ENCODE peak calls at places on chromosomes 16 and 17, in five cellular contexts. P is PC-9, A is HCT116, H is brain microvascular endothelial cell, N is psoas muscle. O is an unnamed sample.
A peak's percentile ranks its signal among the peaks of the same experiment; 100 is the strongest.

GRCh38 chr16:30609002-30609927 is 924 bp downstream of the ZNF689 start:
- DNase-seq in P (peak; percentile 62), A (no peak), H (peak; percentile 18), N (peak; percentile 80), O (no peak)

GRCh38 chr16:4517812-4518211 is 20.8 kb downstream of the CDIP1 start:
- DNase-seq in P (peak; percentile 45), A (no peak), H (peak; percentile 37), N (no peak), O (no peak)

GRCh38 chr16:11285842-11286241 is 4.7 kb upstream of the PRM1 start:
- DNase-seq in P (no peak), A (no peak), H (no peak), N (no peak), O (no peak)

GRCh38 chr17:56441331-56441730 is 152.2 kb upstream of the NOG start:
- DNase-seq in P (no peak), A (no peak), H (peak; percentile 73), N (no peak), O (no peak)

GRCh38 chr17:30376621-30377452 is 1.9 kb upstream of the CPD start:
- DNase-seq in P (peak; percentile 51), A (no peak), H (peak; percentile 57), N (no peak), O (no peak)

GRCh38 chr17:60361889-60362288 is 30.0 kb downstream of the USP32 start:
- DNase-seq in P (no peak), A (no peak), H (no peak), N (no peak), O (no peak)

GRCh38 chr16:69840975-69841374 is 78.8 kb downstream of the WWP2 start:
- DNase-seq in P (no peak), A (no peak), H (no peak), N (no peak), O (no peak)

GRCh38 chr17:30249460-30249859 is 14.0 kb upstream of the SLC6A4 start:
- DNase-seq in P (no peak), A (no peak), H (no peak), N (no peak), O (no peak)

GRCh38 chr16:11118479-11118878 is 137.5 kb downstream of the SOCS1 start:
- DNase-seq in P (no peak), A (no peak), H (no peak), N (no peak), O (no peak)

GRCh38 chr17:80892019-80892855 is 99.4 kb upstream of the CHMP6 start:
- DNase-seq in P (peak; percentile 83), A (peak; percentile 91), H (peak; percentile 99), N (peak; percentile 92), O (no peak)

GRCh38 chr17:9125722-9126121 is 104.4 kb downstream of the NTN1 start:
- DNase-seq in P (no peak), A (no peak), H (no peak), N (no peak), O (no peak)

GRCh38 chr17:47702391-47702995 is 8.5 kb downstream of the TBKBP1 start:
- DNase-seq in P (no peak), A (no peak), H (no peak), N (no peak), O (no peak)

GRCh38 chr17:6995500-6996255 is at the start of gene ALOX12:
- DNase-seq in P (no peak), A (no peak), H (no peak), N (no peak), O (no peak)

GRCh38 chr16:26133401-26133800 is 441.6 kb downstream of the HS3ST4 start:
- DNase-seq in P (no peak), A (no peak), H (no peak), N (no peak), O (no peak)

GRCh38 chr16:4261557-4262172 is 11.2 kb downstream of the TFAP4 start:
- DNase-seq in P (no peak), A (peak; percentile 22), H (no peak), N (peak; percentile 66), O (peak; percentile 80)

GRCh38 chr16:595942-596735 is 6.3 kb downstream of the RAB40C start:
- DNase-seq in P (no peak), A (no peak), H (no peak), N (no peak), O (no peak)

GRCh38 chr17:9925457-9925856 is 20.4 kb upstream of the RCVRN start:
- DNase-seq in P (no peak), A (no peak), H (no peak), N (no peak), O (no peak)

GRCh38 chr16:14202697-14203096 is 131.6 kb downstream of the MRTFB start:
- DNase-seq in P (no peak), A (peak; percentile 10), H (no peak), N (no peak), O (no peak)

GRCh38 chr16:50677351-50677750 is 3.8 kb downstream of the SNX20 start:
- DNase-seq in P (no peak), A (no peak), H (no peak), N (no peak), O (no peak)

GRCh38 chr16:48003226-48003907 is 152.4 kb downstream of the ABCC12 start:
- DNase-seq in P (no peak), A (no peak), H (no peak), N (no peak), O (no peak)

GRCh38 chr16:28279006-28279405 is 13.3 kb upstream of the SBK1 start:
- DNase-seq in P (no peak), A (no peak), H (no peak), N (no peak), O (no peak)

GRCh38 chr17:49512296-49513043 is 17.4 kb downstream of the NGFR start:
- DNase-seq in P (no peak), A (no peak), H (no peak), N (no peak), O (no peak)

GRCh38 chr17:78682363-78682762 is 99.7 kb downstream of the CYTH1 start:
- DNase-seq in P (no peak), A (no peak), H (no peak), N (no peak), O (no peak)

GRCh38 chr17:49227436-49228261 is 2.9 kb downstream of the PHOSPHO1 start:
- DNase-seq in P (peak; percentile 69), A (peak; percentile 66), H (peak; percentile 37), N (peak; percentile 87), O (peak; percentile 80)

GRCh38 chr17:27339198-27339835 is 45.4 kb downstream of the WSB1 start:
- DNase-seq in P (no peak), A (no peak), H (no peak), N (no peak), O (no peak)

GRCh38 chr17:19359856-19360255 is 2.7 kb downstream of the B9D1 start:
- DNase-seq in P (no peak), A (no peak), H (no peak), N (no peak), O (no peak)

GRCh38 chr16:1152651-1153259 is at the start of gene CACNA1H:
- DNase-seq in P (no peak), A (no peak), H (no peak), N (no peak), O (no peak)

GRCh38 chr17:7122386-7122785 is 7.8 kb upstream of the ASGR2 start:
- DNase-seq in P (no peak), A (no peak), H (no peak), N (no peak), O (no peak)

GRCh38 chr17:82245144-82246039 is 16.6 kb downstream of the SLC16A3 start:
- DNase-seq in P (no peak), A (no peak), H (no peak), N (peak; percentile 53), O (no peak)

GRCh38 chr17:34384822-34385605 is 22.0 kb upstream of the CCL1 start:
- DNase-seq in P (no peak), A (no peak), H (no peak), N (no peak), O (no peak)

GRCh38 chr17:6591599-6592158 is 35.3 kb upstream of the PITPNM3 start:
- DNase-seq in P (no peak), A (no peak), H (peak; percentile 69), N (no peak), O (no peak)

DNA sequence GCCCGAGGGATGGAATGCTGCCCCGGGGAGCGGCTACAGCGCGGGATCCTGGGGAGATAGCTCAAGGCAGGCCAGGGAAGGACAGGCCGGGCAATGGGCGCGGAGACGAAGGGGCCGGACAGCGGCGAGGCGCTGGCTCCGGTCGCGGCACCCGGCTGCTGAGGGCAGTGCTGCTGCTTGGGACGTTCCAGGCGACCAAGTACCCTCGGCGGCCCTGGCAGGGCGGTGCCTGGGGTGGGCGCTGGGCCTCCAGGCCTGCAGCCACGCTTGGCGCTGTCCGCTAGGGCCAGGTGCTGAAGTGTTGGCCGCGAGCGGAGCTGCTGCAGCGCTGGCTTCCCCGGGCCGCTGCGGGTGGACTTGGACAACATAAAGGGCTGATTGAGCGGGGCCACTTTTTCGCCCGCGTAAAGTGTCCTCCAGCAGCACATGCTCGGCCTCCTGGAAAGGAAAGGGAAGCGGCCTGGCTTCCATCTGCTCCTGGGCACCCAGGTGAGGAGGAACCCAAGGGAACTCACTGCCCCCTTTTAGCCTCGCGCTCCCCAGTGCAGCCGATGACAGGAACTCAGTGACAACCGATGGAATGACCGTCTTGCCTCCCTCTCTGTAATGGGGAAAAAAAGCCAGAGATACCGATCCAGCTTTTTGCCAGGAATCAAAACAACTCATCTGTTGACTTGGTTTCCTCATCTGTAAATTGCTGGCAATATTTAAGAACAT is 23.7 kb downstream of the CLEC3A start:
- DNase-seq in P (peak; percentile 17), A (no peak), H (peak; percentile 55), N (no peak), O (peak; percentile 90)
- TF ChIP-seq CTCF in P (no peak), A (no peak), H (no peak), N (no peak), O (peak; percentile 30)

GRCh38 chr17:33290156-33290697 is 2.9 kb downstream of the ASIC2 start:
- DNase-seq in P (no peak), A (no peak), H (no peak), N (no peak), O (no peak)

GRCh38 chr17:33294994-33295393 is 1.9 kb upstream of the ASIC2 start:
- DNase-seq in P (no peak), A (no peak), H (no peak), N (no peak), O (no peak)

GRCh38 chr17:33291248-33292183 is 1.6 kb downstream of the ASIC2 start:
- DNase-seq in P (no peak), A (no peak), H (no peak), N (peak; percentile 49), O (peak; percentile 70)

GRCh38 chr17:33292184-33292980 is 713 bp downstream of the ASIC2 start:
- DNase-seq in P (peak; percentile 33), A (no peak), H (no peak), N (no peak), O (no peak)

GRCh38 chr17:33292981-33293867 is at the start of gene ASIC2:
- DNase-seq in P (peak; percentile 29), A (no peak), H (no peak), N (no peak), O (no peak)
- TF ChIP-seq CTCF in P (no peak), A (no peak), H (no peak), N (no peak), O (no peak)

GRCh38 chr16:2973081-2973480 is 3.9 kb downstream of the PAQR4 start:
- DNase-seq in P (no peak), A (no peak), H (no peak), N (no peak), O (no peak)
- TF ChIP-seq CTCF in P (no peak), A (no peak), H (no peak), N (no peak), O (no peak)

DNA sequence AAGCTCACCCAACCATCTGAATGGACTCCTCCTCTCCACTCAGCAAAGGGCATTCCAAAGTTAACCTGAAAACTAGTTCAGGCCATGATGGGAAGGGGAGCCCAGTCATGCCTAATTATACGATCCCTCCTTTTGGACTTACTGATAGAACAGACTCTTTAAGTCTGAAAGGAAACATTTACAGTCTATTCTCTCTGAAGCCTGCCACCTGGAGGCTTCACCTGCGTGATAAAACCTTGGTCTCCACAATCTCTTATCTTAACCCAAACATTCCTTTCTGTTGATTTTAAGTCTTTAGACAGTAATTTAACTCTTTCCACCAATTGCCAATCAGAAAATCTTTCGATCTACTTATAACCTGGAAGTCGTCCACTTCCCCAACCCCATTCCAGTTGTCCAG is 9.0 kb upstream of the MPP2 start:
- DNase-seq in P (no peak), A (no peak), H (no peak), N (no peak), O (no peak)
- TF ChIP-seq CTCF in P (no peak), A (no peak), H (no peak), N (no peak), O (no peak)